ENCODE peak calls at places on chromosomes 4 and X, in eight cellular contexts. I is psoas muscle; F is AG04450; V is CD8-positive, alpha-beta T cell; J is GM23248; B is tibial nerve; Z is effector memory CD4-positive, alpha-beta T cell; R is stomach. N is an unnamed sample.

GRCh38 chrX:2360731-2361130 is 140.0 kb downstream of the DHRSX start:
- DNase-seq in I (no peak), F (no peak), V (no peak), J (no peak), B (no peak), Z (no peak), R (no peak), N (no peak)

GRCh38 chrX:95764972-95765451 is 919.6 kb upstream of the DIAPH2 start:
- DNase-seq in I (no peak), F (no peak), V (no peak), J (peak; percentile 28), B (peak; percentile 28), Z (no peak), R (no peak), N (no peak)

GRCh38 chr4:60805500-60806313 is 394.4 kb upstream of the ADGRL3 start:
- DNase-seq in I (no peak), F (no peak), V (no peak), J (peak; percentile 0), B (no peak), Z (no peak), R (no peak), N (no peak)

GRCh38 chrX:14694631-14695030 is 165.3 kb downstream of the GLRA2 start:
- DNase-seq in I (no peak), F (no peak), V (no peak), J (peak; percentile 45), B (no peak), Z (no peak), R (no peak), N (no peak)

GRCh38 chr4:5409980-5410618 is 298.3 kb downstream of the EVC2 start:
- DNase-seq in I (no peak), F (no peak), V (no peak), J (no peak), B (no peak), Z (no peak), R (no peak), N (no peak)

GRCh38 chr4:87469390-87469789 is 47.0 kb downstream of the NUDT9 start:
- DNase-seq in I (no peak), F (no peak), V (no peak), J (no peak), B (no peak), Z (no peak), R (no peak), N (no peak)

GRCh38 chrX:148573119-148573518 is 72.7 kb downstream of the AFF2 start:
- DNase-seq in I (no peak), F (no peak), V (no peak), J (no peak), B (no peak), Z (no peak), R (no peak), N (no peak)

GRCh38 chr4:7434766-7435150 is at the start of gene PSAPL1:
- DNase-seq in I (no peak), F (no peak), V (no peak), J (peak; percentile 61), B (no peak), Z (no peak), R (peak; percentile 74), N (no peak)

GRCh38 chr4:2472187-2472586 is 3.3 kb downstream of the RNF4 start:
- DNase-seq in I (no peak), F (no peak), V (no peak), J (peak; percentile 79), B (no peak), Z (no peak), R (no peak), N (no peak)

GRCh38 chr4:153595894-153596601 is 88.0 kb upstream of the TLR2 start:
- DNase-seq in I (no peak), F (no peak), V (no peak), J (no peak), B (no peak), Z (no peak), R (no peak), N (no peak)

GRCh38 chrX:143121471-143121870 is 95.7 kb downstream of the SPANXN4 start:
- DNase-seq in I (no peak), F (no peak), V (no peak), J (no peak), B (peak; percentile 4), Z (no peak), R (no peak), N (no peak)

GRCh38 chrX:110741213-110741796 is 54.3 kb downstream of the CHRDL1 start:
- DNase-seq in I (no peak), F (no peak), V (no peak), J (peak; percentile 85), B (no peak), Z (no peak), R (no peak), N (no peak)

GRCh38 chr4:5137927-5138326 is 86.6 kb downstream of the STK32B start:
- DNase-seq in I (no peak), F (no peak), V (no peak), J (peak; percentile 11), B (no peak), Z (no peak), R (peak; percentile 69), N (no peak)

GRCh38 chr4:120724656-120725055 is 197.9 kb downstream of the PRDM5 start:
- DNase-seq in I (no peak), F (no peak), V (no peak), J (no peak), B (no peak), Z (no peak), R (no peak), N (no peak)

GRCh38 chr4:169205146-169205806 is 65.5 kb downstream of the SH3RF1 start:
- DNase-seq in I (no peak), F (no peak), V (no peak), J (peak; percentile 42), B (no peak), Z (no peak), R (no peak), N (no peak)

GRCh38 chr4:2059726-2060577 is 825 bp downstream of the NAT8L start:
- DNase-seq in I (peak; percentile 7), F (no peak), V (no peak), J (peak; percentile 56), B (no peak), Z (no peak), R (no peak), N (no peak)

GRCh38 chrX:131778269-131779218 is 234.7 kb downstream of the OR13H1 start:
- DNase-seq in I (peak; percentile 46), F (no peak), V (no peak), J (no peak), B (no peak), Z (no peak), R (peak; percentile 77), N (no peak)

GRCh38 chrX:39201305-39201990 is 400.2 kb downstream of the MID1IP1 start:
- DNase-seq in I (no peak), F (no peak), V (no peak), J (peak; percentile 15), B (no peak), Z (no peak), R (no peak), N (no peak)

GRCh38 chr4:113952452-113953029 is 26.9 kb downstream of the ARSJ start:
- DNase-seq in I (no peak), F (no peak), V (no peak), J (peak; percentile 63), B (peak; percentile 33), Z (no peak), R (no peak), N (no peak)

GRCh38 chr4:12852338-12853307 is 631.5 kb downstream of the RAB28 start:
- DNase-seq in I (no peak), F (peak; percentile 13), V (no peak), J (peak; percentile 81), B (peak; percentile 19), Z (no peak), R (no peak), N (no peak)

GRCh38 chrX:7965436-7965835 is 38.2 kb upstream of the PNPLA4 start:
- DNase-seq in I (no peak), F (no peak), V (no peak), J (no peak), B (no peak), Z (no peak), R (no peak), N (no peak)

GRCh38 chrX:1657367-1658082 is 42.7 kb downstream of the ASMT start:
- DNase-seq in I (no peak), F (no peak), V (peak; percentile 63), J (peak; percentile 51), B (no peak), Z (peak; percentile 52), R (no peak), N (no peak)

GRCh38 chr4:14169460-14169859 is 541.9 kb upstream of the BOD1L1 start:
- DNase-seq in I (no peak), F (no peak), V (no peak), J (peak; percentile 52), B (no peak), Z (no peak), R (no peak), N (no peak)

GRCh38 chr4:34720563-34720962 is 1523.8 kb downstream of the ARAP2 start:
- DNase-seq in I (no peak), F (no peak), V (no peak), J (peak; percentile 60), B (no peak), Z (no peak), R (no peak), N (no peak)

GRCh38 chr4:83329521-83330105 is 5.0 kb downstream of the HPSE start:
- DNase-seq in I (no peak), F (no peak), V (no peak), J (peak; percentile 56), B (no peak), Z (no peak), R (no peak), N (no peak)

GRCh38 chrX:35439042-35439639 is 359.0 kb upstream of the MAGEB16 start:
- DNase-seq in I (no peak), F (no peak), V (no peak), J (no peak), B (no peak), Z (no peak), R (no peak), N (no peak)
- H3K9me3 ChIP-seq in I (no peaks in the 10 kb centered on the region), F (no peaks in the 10 kb centered on the region), V (no peaks in the 10 kb centered on the region), J (no peaks in the 10 kb centered on the region), B (no peaks in the 10 kb centered on the region), Z (no peaks in the 10 kb centered on the region), R (no peaks in the 10 kb centered on the region), N (no peaks in the 10 kb centered on the region)

GRCh38 chr4:3649491-3649890 is 116.7 kb upstream of the ADRA2C start:
- DNase-seq in I (no peak), F (no peak), V (no peak), J (no peak), B (no peak), Z (no peak), R (no peak), N (no peak)
- H3K27me3 ChIP-seq in I (peaks cover 23% of the 10 kb centered on the region), F (peaks cover 17% of the 10 kb centered on the region), V (no peaks in the 10 kb centered on the region), J (peaks cover 31% of the 10 kb centered on the region), B (peaks cover 9% of the 10 kb centered on the region), Z (no peaks in the 10 kb centered on the region), R (peaks cover 13% of the 10 kb centered on the region), N (no peaks in the 10 kb centered on the region)

DNA sequence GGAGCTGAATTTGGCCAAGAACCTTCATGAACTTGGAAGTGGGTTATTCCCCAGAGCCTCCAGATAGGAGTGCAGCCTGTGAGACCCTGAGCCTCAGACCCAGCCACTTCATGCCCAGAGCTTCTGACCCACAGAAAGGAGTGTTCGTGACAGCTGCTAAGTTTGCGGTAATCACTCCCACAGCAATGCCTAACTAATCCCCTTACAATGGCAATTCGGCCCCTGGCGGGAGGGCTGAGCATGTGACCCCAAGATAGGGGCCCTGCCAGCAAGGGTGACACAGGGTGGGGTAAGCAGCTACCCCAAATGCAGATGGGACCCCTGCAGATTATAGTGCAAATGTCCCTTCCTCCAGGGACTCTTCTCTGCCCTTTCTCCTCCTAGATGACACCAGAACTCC is 22.5 kb downstream of the PNMA6E start:
- DNase-seq in I (no peak), F (no peak), V (no peak), J (no peak), B (no peak), Z (no peak), R (no peak), N (no peak)
- H3K9me3 ChIP-seq in I (no peaks in the 10 kb centered on the region), F (no peaks in the 10 kb centered on the region), V (no peaks in the 10 kb centered on the region), J (no peaks in the 10 kb centered on the region), B (no peaks in the 10 kb centered on the region), Z (no peaks in the 10 kb centered on the region), R (no peaks in the 10 kb centered on the region), N (no peaks in the 10 kb centered on the region)

GRCh38 chrX:120801426-120801825 is 74.2 kb downstream of the CT47B1 start:
- DNase-seq in I (no peak), F (no peak), V (no peak), J (no peak), B (no peak), Z (no peak), R (no peak), N (no peak)
- H3K27me3 ChIP-seq in I (no peaks in the 10 kb centered on the region), F (no peaks in the 10 kb centered on the region), V (no peaks in the 10 kb centered on the region), J (no peaks in the 10 kb centered on the region), B (no peaks in the 10 kb centered on the region), Z (no peaks in the 10 kb centered on the region), R (no peaks in the 10 kb centered on the region), N (no peaks in the 10 kb centered on the region)